ENCODE peak calls at places on chromosomes 7 and 10, in nine cellular contexts. X, A, D, H, J, F, R, B and O are unnamed samples.

GRCh38 chr7:1355568-1356340 is 103.5 kb downstream of the MICALL2 start:
- DNase-seq in H (no peak), D (no peak), X (no peak), A (no peak), J (peak), F (no peak), R (peak), B (no peak), O (no peak)

GRCh38 chr10:125925244-125925834 is 29.0 kb downstream of the FANK1 start:
- DNase-seq in R (no peak), X (no peak), A (no peak), J (no peak), F (no peak), B (no peak), D (no peak), H (no peak), O (no peak)

GRCh38 chr7:155830961-155831806 is 18.9 kb upstream of the SHH start:
- DNase-seq in D (no peak), B (no peak), R (no peak), F (no peak), A (no peak), J (peak), H (no peak), X (no peak), O (no peak)

GRCh38 chr10:133113146-133113830 is 25.6 kb downstream of the ADGRA1 start:
- DNase-seq in H (no peak), X (no peak), F (no peak), D (no peak), B (no peak), J (no peak), R (no peak), A (no peak), O (no peak)

GRCh38 chr7:131627589-131628212 is 71.3 kb upstream of the PODXL start:
- DNase-seq in X (no peak), R (peak), A (no peak), D (no peak), J (no peak), B (no peak), H (no peak), F (no peak), O (no peak)

GRCh38 chr10:102658802-102659201 is 14.5 kb downstream of the TRIM8 start:
- DNase-seq in J (no peak), H (no peak), B (no peak), D (no peak), X (no peak), A (no peak), F (no peak), R (no peak), O (no peak)

GRCh38 chr7:71974611-71975010 is 437.5 kb downstream of the CALN1 start:
- DNase-seq in J (no peak), X (no peak), B (no peak), R (no peak), F (no peak), D (no peak), A (no peak), H (no peak), O (no peak)

GRCh38 chr10:99002392-99002791 is 233.3 kb downstream of the HPSE2 start:
- DNase-seq in B (no peak), A (no peak), X (no peak), J (no peak), R (no peak), H (no peak), F (no peak), D (no peak), O (no peak)

GRCh38 chr10:24393206-24393605 is 184.3 kb downstream of the KIAA1217 start:
- DNase-seq in B (no peak), J (no peak), X (no peak), F (no peak), D (no peak), H (peak), R (no peak), A (no peak), O (no peak)

GRCh38 chr7:26658080-26658697 is 206.2 kb downstream of the SKAP2 start:
- DNase-seq in R (no peak), B (no peak), X (no peak), H (no peak), J (no peak), F (no peak), D (no peak), A (no peak), O (no peak)

GRCh38 chr10:35569111-35569707 is 35.9 kb upstream of the GJD4 start:
- DNase-seq in A (no peak), B (no peak), R (no peak), F (no peak), J (no peak), X (no peak), H (no peak), D (no peak), O (no peak)

GRCh38 chr7:152085116-152085515 is 59.6 kb downstream of the GALNT11 start:
- DNase-seq in X (no peak), H (no peak), A (no peak), R (no peak), B (no peak), F (no peak), D (no peak), J (no peak), O (no peak)

GRCh38 chr10:50375051-50375452 is 123.7 kb upstream of the ASAH2 start:
- DNase-seq in J (no peak), H (no peak), F (no peak), X (no peak), R (no peak), B (no peak), A (no peak), D (no peak), O (no peak)

GRCh38 chr7:93923291-93923690 is 1.8 kb downstream of the GNG11 start:
- DNase-seq in B (no peak), R (no peak), J (no peak), F (no peak), X (no peak), D (no peak), A (no peak), H (peak), O (no peak)

GRCh38 chr7:91571601-91572000 is 307.4 kb downstream of the FZD1 start:
- DNase-seq in D (no peak), J (no peak), H (no peak), B (no peak), F (no peak), R (no peak), X (no peak), A (no peak), O (no peak)

GRCh38 chr10:552679-553078 is 136.8 kb downstream of the DIP2C start:
- DNase-seq in H (no peak), D (no peak), A (no peak), R (no peak), J (no peak), F (no peak), X (no peak), B (no peak), O (no peak)

GRCh38 chr7:301291-302053 is 11.5 kb downstream of the FOXL3 start:
- DNase-seq in B (no peak), D (no peak), R (no peak), H (no peak), F (no peak), X (no peak), J (peak), A (no peak), O (no peak)

GRCh38 chr7:148962823-148963582 is 65.3 kb downstream of the PDIA4 start:
- DNase-seq in X (no peak), A (peak), H (peak), F (no peak), R (peak), J (peak), B (peak), D (peak), O (no peak)

GRCh38 chr10:51879238-51879637 is 179.8 kb upstream of the CSTF2T start:
- DNase-seq in B (no peak), A (no peak), D (peak), F (no peak), J (no peak), H (peak), R (peak), X (peak), O (peak)

GRCh38 chr10:22633528-22633927 is 80.8 kb downstream of the PIP4K2A start:
- DNase-seq in D (no peak), F (no peak), B (no peak), R (no peak), X (no peak), A (no peak), H (no peak), J (no peak), O (no peak)